ENCODE peak calls at places on chromosomes 7 and 10, in seven cellular contexts. One of them, this sample, is unnamed.

GRCh38 chr7:90579181-90579688 is 16.9 kb upstream of the CDK14 start:
- DNase-seq in stimulated activated CD4-positive, alpha-beta T cell treated with anti-CD3 and anti-CD28 coated beads, Interleukin-1b, Interleukin-23, amount 100 ng/mL, for 24 hours: no peak
- DNase-seq in DMS79: no peak
- DNase-seq in HCT116: no peak
- DNase-seq in ACHN: no peak
- DNase-seq in COR-L47: no peak
- DNase-seq in heart left ventricle: no peak
- DNase-seq in this sample: no peak

GRCh38 chr10:132591166-132591971 is 53.8 kb downstream of the INPP5A start:
- DNase-seq in heart left ventricle: peak
- DNase-seq in COR-L47: no peak
- DNase-seq in ACHN: no peak
- DNase-seq in HCT116: no peak
- DNase-seq in DMS79: no peak
- DNase-seq in stimulated activated CD4-positive, alpha-beta T cell treated with anti-CD3 and anti-CD28 coated beads, Interleukin-1b, Interleukin-23, amount 100 ng/mL, for 24 hours: no peak
- DNase-seq in this sample: no peak

GRCh38 chr10:132847856-132848255 is 61.9 kb upstream of the NKX6-2 start:
- DNase-seq in COR-L47: no peak
- DNase-seq in HCT116: no peak
- DNase-seq in ACHN: no peak
- DNase-seq in DMS79: no peak
- DNase-seq in stimulated activated CD4-positive, alpha-beta T cell treated with anti-CD3 and anti-CD28 coated beads, Interleukin-1b, Interleukin-23, amount 100 ng/mL, for 24 hours: no peak
- DNase-seq in heart left ventricle: no peak
- DNase-seq in this sample: no peak

GRCh38 chr10:121179006-121179405 is 327.8 kb downstream of the WDR11 start:
- DNase-seq in ACHN: no peak
- DNase-seq in HCT116: no peak
- DNase-seq in heart left ventricle: no peak
- DNase-seq in stimulated activated CD4-positive, alpha-beta T cell treated with anti-CD3 and anti-CD28 coated beads, Interleukin-1b, Interleukin-23, amount 100 ng/mL, for 24 hours: no peak
- DNase-seq in COR-L47: no peak
- DNase-seq in DMS79: no peak
- DNase-seq in this sample: no peak

GRCh38 chr7:130872756-130873448 is 138.9 kb upstream of the KLF14 start:
- DNase-seq in DMS79: no peak
- DNase-seq in ACHN: no peak
- DNase-seq in HCT116: no peak
- DNase-seq in stimulated activated CD4-positive, alpha-beta T cell treated with anti-CD3 and anti-CD28 coated beads, Interleukin-1b, Interleukin-23, amount 100 ng/mL, for 24 hours: no peak
- DNase-seq in COR-L47: no peak
- DNase-seq in heart left ventricle: no peak
- DNase-seq in this sample: no peak

GRCh38 chr10:131963350-131963749 is 18.4 kb downstream of the BNIP3 start:
- DNase-seq in COR-L47: no peak
- DNase-seq in heart left ventricle: no peak
- DNase-seq in ACHN: no peak
- DNase-seq in stimulated activated CD4-positive, alpha-beta T cell treated with anti-CD3 and anti-CD28 coated beads, Interleukin-1b, Interleukin-23, amount 100 ng/mL, for 24 hours: no peak
- DNase-seq in HCT116: no peak
- DNase-seq in DMS79: no peak
- DNase-seq in this sample: no peak

GRCh38 chr7:3043544-3044395 is at the start of gene CARD11:
- DNase-seq in COR-L47: no peak
- DNase-seq in ACHN: peak
- DNase-seq in HCT116: no peak
- DNase-seq in DMS79: no peak
- DNase-seq in stimulated activated CD4-positive, alpha-beta T cell treated with anti-CD3 and anti-CD28 coated beads, Interleukin-1b, Interleukin-23, amount 100 ng/mL, for 24 hours: peak
- DNase-seq in heart left ventricle: no peak
- DNase-seq in this sample: no peak

GRCh38 chr7:138892808-138893207 is 88.4 kb downstream of the KIAA1549 start:
- DNase-seq in COR-L47: no peak
- DNase-seq in HCT116: no peak
- DNase-seq in ACHN: no peak
- DNase-seq in stimulated activated CD4-positive, alpha-beta T cell treated with anti-CD3 and anti-CD28 coated beads, Interleukin-1b, Interleukin-23, amount 100 ng/mL, for 24 hours: no peak
- DNase-seq in DMS79: no peak
- DNase-seq in heart left ventricle: no peak
- DNase-seq in this sample: peak

GRCh38 chr7:79497728-79498127 is 44.3 kb upstream of the MAGI2 start:
- DNase-seq in HCT116: no peak
- DNase-seq in COR-L47: no peak
- DNase-seq in ACHN: no peak
- DNase-seq in stimulated activated CD4-positive, alpha-beta T cell treated with anti-CD3 and anti-CD28 coated beads, Interleukin-1b, Interleukin-23, amount 100 ng/mL, for 24 hours: no peak
- DNase-seq in DMS79: no peak
- DNase-seq in heart left ventricle: no peak
- DNase-seq in this sample: no peak

GRCh38 chr7:122604251-122604650 is 94.7 kb downstream of the RNF133 start:
- DNase-seq in HCT116: no peak
- DNase-seq in ACHN: no peak
- DNase-seq in stimulated activated CD4-positive, alpha-beta T cell treated with anti-CD3 and anti-CD28 coated beads, Interleukin-1b, Interleukin-23, amount 100 ng/mL, for 24 hours: no peak
- DNase-seq in DMS79: no peak
- DNase-seq in COR-L47: no peak
- DNase-seq in heart left ventricle: no peak
- DNase-seq in this sample: no peak

GRCh38 chr7:32026076-32026425 is 44.2 kb downstream of the PDE1C start:
- DNase-seq in ACHN: no peak
- DNase-seq in HCT116: no peak
- DNase-seq in heart left ventricle: no peak
- DNase-seq in stimulated activated CD4-positive, alpha-beta T cell treated with anti-CD3 and anti-CD28 coated beads, Interleukin-1b, Interleukin-23, amount 100 ng/mL, for 24 hours: no peak
- DNase-seq in COR-L47: no peak
- DNase-seq in DMS79: no peak
- DNase-seq in this sample: no peak

GRCh38 chr10:3239066-3239919 is 66.7 kb upstream of the PITRM1 start:
- DNase-seq in ACHN: peak
- DNase-seq in COR-L47: no peak
- DNase-seq in HCT116: peak
- DNase-seq in DMS79: no peak
- DNase-seq in heart left ventricle: peak
- DNase-seq in stimulated activated CD4-positive, alpha-beta T cell treated with anti-CD3 and anti-CD28 coated beads, Interleukin-1b, Interleukin-23, amount 100 ng/mL, for 24 hours: peak
- DNase-seq in this sample: peak

GRCh38 chr7:68752485-68752884 is 845.8 kb upstream of the AUTS2 start:
- DNase-seq in HCT116: no peak
- DNase-seq in ACHN: no peak
- DNase-seq in COR-L47: no peak
- DNase-seq in heart left ventricle: no peak
- DNase-seq in stimulated activated CD4-positive, alpha-beta T cell treated with anti-CD3 and anti-CD28 coated beads, Interleukin-1b, Interleukin-23, amount 100 ng/mL, for 24 hours: no peak
- DNase-seq in DMS79: no peak
- DNase-seq in this sample: no peak

GRCh38 chr10:70892631-70893030 is 4.3 kb upstream of the PCBD1 start:
- DNase-seq in HCT116: no peak
- DNase-seq in heart left ventricle: no peak
- DNase-seq in DMS79: no peak
- DNase-seq in ACHN: no peak
- DNase-seq in COR-L47: no peak
- DNase-seq in stimulated activated CD4-positive, alpha-beta T cell treated with anti-CD3 and anti-CD28 coated beads, Interleukin-1b, Interleukin-23, amount 100 ng/mL, for 24 hours: no peak
- DNase-seq in this sample: no peak

GRCh38 chr10:52571018-52571417 is 201.6 kb downstream of the MBL2 start:
- DNase-seq in stimulated activated CD4-positive, alpha-beta T cell treated with anti-CD3 and anti-CD28 coated beads, Interleukin-1b, Interleukin-23, amount 100 ng/mL, for 24 hours: no peak
- DNase-seq in heart left ventricle: no peak
- DNase-seq in ACHN: no peak
- DNase-seq in HCT116: no peak
- DNase-seq in COR-L47: no peak
- DNase-seq in DMS79: no peak
- DNase-seq in this sample: no peak

GRCh38 chr7:101632641-101633040 is 3.5 kb upstream of the MYL10 start:
- DNase-seq in COR-L47: no peak
- DNase-seq in heart left ventricle: no peak
- DNase-seq in ACHN: no peak
- DNase-seq in HCT116: peak
- DNase-seq in DMS79: no peak
- DNase-seq in stimulated activated CD4-positive, alpha-beta T cell treated with anti-CD3 and anti-CD28 coated beads, Interleukin-1b, Interleukin-23, amount 100 ng/mL, for 24 hours: no peak
- DNase-seq in this sample: no peak

GRCh38 chr7:12769464-12769863 is 82.0 kb downstream of the ARL4A start:
- DNase-seq in COR-L47: no peak
- DNase-seq in DMS79: no peak
- DNase-seq in HCT116: no peak
- DNase-seq in stimulated activated CD4-positive, alpha-beta T cell treated with anti-CD3 and anti-CD28 coated beads, Interleukin-1b, Interleukin-23, amount 100 ng/mL, for 24 hours: no peak
- DNase-seq in ACHN: no peak
- DNase-seq in heart left ventricle: no peak
- DNase-seq in this sample: no peak

GRCh38 chr7:42292991-42293521 is 56.0 kb upstream of the GLI3 start:
- DNase-seq in ACHN: no peak
- DNase-seq in DMS79: no peak
- DNase-seq in COR-L47: no peak
- DNase-seq in heart left ventricle: no peak
- DNase-seq in HCT116: no peak
- DNase-seq in stimulated activated CD4-positive, alpha-beta T cell treated with anti-CD3 and anti-CD28 coated beads, Interleukin-1b, Interleukin-23, amount 100 ng/mL, for 24 hours: no peak
- DNase-seq in this sample: no peak

GRCh38 chr7:128876586-128876977 is 13.9 kb downstream of the ATP6V1F start:
- DNase-seq in ACHN: no peak
- DNase-seq in COR-L47: no peak
- DNase-seq in HCT116: no peak
- DNase-seq in stimulated activated CD4-positive, alpha-beta T cell treated with anti-CD3 and anti-CD28 coated beads, Interleukin-1b, Interleukin-23, amount 100 ng/mL, for 24 hours: no peak
- DNase-seq in heart left ventricle: peak
- DNase-seq in DMS79: no peak
- DNase-seq in this sample: no peak

GRCh38 chr7:38502848-38503247 is 128.3 kb downstream of the AMPH start:
- DNase-seq in stimulated activated CD4-positive, alpha-beta T cell treated with anti-CD3 and anti-CD28 coated beads, Interleukin-1b, Interleukin-23, amount 100 ng/mL, for 24 hours: no peak
- DNase-seq in ACHN: no peak
- DNase-seq in COR-L47: no peak
- DNase-seq in DMS79: no peak
- DNase-seq in HCT116: no peak
- DNase-seq in heart left ventricle: no peak
- DNase-seq in this sample: no peak

GRCh38 chr10:84296071-84296981 is 32.1 kb upstream of the CCSER2 start:
- DNase-seq in HCT116: no peak
- DNase-seq in DMS79: no peak
- DNase-seq in stimulated activated CD4-positive, alpha-beta T cell treated with anti-CD3 and anti-CD28 coated beads, Interleukin-1b, Interleukin-23, amount 100 ng/mL, for 24 hours: no peak
- DNase-seq in heart left ventricle: peak
- DNase-seq in COR-L47: no peak
- DNase-seq in ACHN: no peak
- DNase-seq in this sample: no peak

GRCh38 chr10:132212816-132213215 is 26.1 kb downstream of the DPYSL4 start:
- DNase-seq in HCT116: no peak
- DNase-seq in ACHN: no peak
- DNase-seq in DMS79: no peak
- DNase-seq in COR-L47: no peak
- DNase-seq in stimulated activated CD4-positive, alpha-beta T cell treated with anti-CD3 and anti-CD28 coated beads, Interleukin-1b, Interleukin-23, amount 100 ng/mL, for 24 hours: no peak
- DNase-seq in heart left ventricle: no peak
- DNase-seq in this sample: no peak

GRCh38 chr10:126060232-126060935 is 164.0 kb downstream of the FANK1 start:
- DNase-seq in COR-L47: no peak
- DNase-seq in stimulated activated CD4-positive, alpha-beta T cell treated with anti-CD3 and anti-CD28 coated beads, Interleukin-1b, Interleukin-23, amount 100 ng/mL, for 24 hours: no peak
- DNase-seq in heart left ventricle: peak
- DNase-seq in DMS79: no peak
- DNase-seq in ACHN: no peak
- DNase-seq in HCT116: no peak
- DNase-seq in this sample: no peak

GRCh38 chr10:98619446-98619845 is 172.7 kb upstream of the HPS1 start:
- DNase-seq in HCT116: no peak
- DNase-seq in heart left ventricle: no peak
- DNase-seq in DMS79: no peak
- DNase-seq in ACHN: no peak
- DNase-seq in COR-L47: no peak
- DNase-seq in stimulated activated CD4-positive, alpha-beta T cell treated with anti-CD3 and anti-CD28 coated beads, Interleukin-1b, Interleukin-23, amount 100 ng/mL, for 24 hours: no peak
- DNase-seq in this sample: no peak

GRCh38 chr10:28722065-28722803 is 44.9 kb downstream of the BAMBI start:
- DNase-seq in ACHN: peak
- DNase-seq in stimulated activated CD4-positive, alpha-beta T cell treated with anti-CD3 and anti-CD28 coated beads, Interleukin-1b, Interleukin-23, amount 100 ng/mL, for 24 hours: no peak
- DNase-seq in DMS79: peak
- DNase-seq in COR-L47: peak
- DNase-seq in HCT116: no peak
- DNase-seq in heart left ventricle: peak
- DNase-seq in this sample: peak

GRCh38 chr7:42214063-42214679 is 22.8 kb downstream of the GLI3 start:
- DNase-seq in heart left ventricle: no peak
- DNase-seq in stimulated activated CD4-positive, alpha-beta T cell treated with anti-CD3 and anti-CD28 coated beads, Interleukin-1b, Interleukin-23, amount 100 ng/mL, for 24 hours: no peak
- DNase-seq in ACHN: no peak
- DNase-seq in COR-L47: no peak
- DNase-seq in DMS79: no peak
- DNase-seq in HCT116: no peak
- DNase-seq in this sample: no peak

GRCh38 chr7:105799006-105799405 is 77.4 kb downstream of the ATXN7L1 start:
- DNase-seq in DMS79: no peak
- DNase-seq in HCT116: no peak
- DNase-seq in COR-L47: no peak
- DNase-seq in stimulated activated CD4-positive, alpha-beta T cell treated with anti-CD3 and anti-CD28 coated beads, Interleukin-1b, Interleukin-23, amount 100 ng/mL, for 24 hours: no peak
- DNase-seq in heart left ventricle: no peak
- DNase-seq in ACHN: no peak
- DNase-seq in this sample: no peak

This sample was measured in NCI-H748 treated with DMSO at 0.1 percent for 48 hours.